ENCODE peak calls at places on chromosomes 1 and 21, in four cellular contexts. H, O, I and C are unnamed samples.

GRCh38 chr1:46183119-46183842 is 7.0 kb upstream of the P3R3URF start:
- DNase-seq in H (peak), O (peak), I (peak), C (peak)

GRCh38 chr1:31574749-31575372 is 1.5 kb upstream of the TINAGL1 start:
- DNase-seq in H (no peak), O (no peak), I (no peak), C (no peak)

GRCh38 chr1:198934901-198935301 is 296.1 kb downstream of the PTPRC start:
- DNase-seq in H (peak), O (no peak), I (peak), C (peak)

GRCh38 chr1:33710989-33711388 is 152.9 kb upstream of the HMGB4 start:
- DNase-seq in H (peak), O (no peak), I (peak), C (no peak)

GRCh38 chr1:66335859-66336640 is 197.9 kb upstream of the SGIP1 start:
- DNase-seq in H (peak), O (no peak), I (peak), C (peak)

GRCh38 chr1:164693564-164694359 is 134.8 kb downstream of the PBX1 start:
- DNase-seq in H (no peak), O (no peak), I (no peak), C (no peak)

GRCh38 chr1:33471416-33471815 is 1.0 kb upstream of the ZSCAN20 start:
- DNase-seq in H (no peak), O (no peak), I (no peak), C (no peak)

GRCh38 chr1:9182784-9183257 is 51.8 kb upstream of the H6PD start:
- DNase-seq in H (no peak), O (no peak), I (peak), C (no peak)

GRCh38 chr1:71638081-71638766 is 557.4 kb upstream of the ZRANB2 start:
- DNase-seq in H (peak), O (no peak), I (peak), C (peak)

GRCh38 chr1:182962554-182963115 is 9.7 kb upstream of the SHCBP1L start:
- DNase-seq in H (peak), O (peak), I (peak), C (peak)

GRCh38 chr1:205300149-205300548 is 21.4 kb downstream of the NUAK2 start:
- DNase-seq in H (no peak), O (no peak), I (no peak), C (no peak)

GRCh38 chr1:102919659-102920058 is 188.7 kb downstream of the COL11A1 start:
- DNase-seq in H (peak), O (no peak), I (peak), C (peak)

GRCh38 chr21:41317458-41317857 is 857 bp downstream of the FAM3B start:
- DNase-seq in H (no peak), O (no peak), I (no peak), C (no peak)

GRCh38 chr1:62457955-62458354 is 21.1 kb downstream of the USP1 start:
- DNase-seq in H (peak), O (no peak), I (no peak), C (no peak)

GRCh38 chr1:2969011-2969869 is 52.0 kb upstream of the ACTRT2 start:
- DNase-seq in H (no peak), O (no peak), I (no peak), C (no peak)

GRCh38 chr1:44594871-44595735 is 79.2 kb downstream of the TMEM53 start:
- DNase-seq in H (peak), O (no peak), I (peak), C (peak)

GRCh38 chr1:160755864-160756616 is 17.0 kb downstream of the SLAMF7 start:
- DNase-seq in H (no peak), O (no peak), I (no peak), C (no peak)

GRCh38 chr1:47865881-47866535 is 131.2 kb downstream of the TRABD2B start:
- DNase-seq in H (no peak), O (no peak), I (no peak), C (no peak)